ENCODE peak calls at places on chromosomes 3 and 15, in four cellular contexts. K is CD8-positive, alpha-beta T cell; I is right atrium auricular region; O is CD4-positive, alpha-beta memory T cell. S is an unnamed sample.

GRCh38 chr3:48410205-48411040 is 19.5 kb downstream of the PLXNB1 start:
- DNase-seq in K (no peak), O (no peak), I (no peak), S (no peak)

GRCh38 chr3:81249540-81250029 is 511.9 kb downstream of the GBE1 start:
- DNase-seq in I (no peak), K (no peak), O (no peak), S (no peak)

GRCh38 chr3:4425707-4426106 is 41.4 kb downstream of the SUMF1 start:
- DNase-seq in I (no peak), O (no peak), K (no peak), S (no peak)

GRCh38 chr3:65573548-65574116 is 465.1 kb downstream of the MAGI1 start:
- DNase-seq in K (no peak), I (no peak), O (no peak), S (no peak)

GRCh38 chr3:15050405-15051092 is 14.6 kb downstream of the MRPS25 start:
- DNase-seq in I (no peak), K (no peak), O (no peak), S (no peak)

GRCh38 chr3:8623741-8624140 is 20.9 kb downstream of the SSUH2 start:
- DNase-seq in O (no peak), K (no peak), I (no peak), S (no peak)

GRCh38 chr3:49719214-49719884 is at the start of gene AMIGO3:
- DNase-seq in I (peak; percentile 97), O (peak; percentile 95), K (peak; percentile 78), S (peak; percentile 98)

GRCh38 chr3:160368804-160369203 is 30.2 kb downstream of the IFT80 start:
- DNase-seq in I (no peak), O (peak; percentile 28), K (no peak), S (no peak)

GRCh38 chr3:113211370-113212154 is at the start of gene BOC:
- DNase-seq in K (no peak), I (no peak), O (no peak), S (peak; percentile 75)

GRCh38 chr15:71798641-71799040 is 11.7 kb upstream of the NR2E3 start:
- DNase-seq in K (no peak), O (no peak), I (no peak), S (no peak)

GRCh38 chr15:72342385-72342784 is 22.4 kb upstream of the CELF6 start:
- DNase-seq in I (no peak), O (peak; percentile 51), K (peak; percentile 11), S (no peak)

GRCh38 chr15:24954783-24955548 is at the start of the genes SNRPN and SNURF:
- DNase-seq in I (peak; percentile 84), K (peak; percentile 43), O (peak; percentile 76), S (peak; percentile 85)

GRCh38 chr3:10317311-10317960 is 3.5 kb downstream of the SEC13 start:
- DNase-seq in O (no peak), I (no peak), K (no peak), S (no peak)

GRCh38 chr3:1954632-1955031 is 144.0 kb upstream of the CNTN4 start:
- DNase-seq in I (no peak), K (no peak), O (no peak), S (no peak)

GRCh38 chr3:190996376-190996775 is 133.9 kb upstream of the GMNC start:
- DNase-seq in K (no peak), O (no peak), I (no peak), S (no peak)

DNA sequence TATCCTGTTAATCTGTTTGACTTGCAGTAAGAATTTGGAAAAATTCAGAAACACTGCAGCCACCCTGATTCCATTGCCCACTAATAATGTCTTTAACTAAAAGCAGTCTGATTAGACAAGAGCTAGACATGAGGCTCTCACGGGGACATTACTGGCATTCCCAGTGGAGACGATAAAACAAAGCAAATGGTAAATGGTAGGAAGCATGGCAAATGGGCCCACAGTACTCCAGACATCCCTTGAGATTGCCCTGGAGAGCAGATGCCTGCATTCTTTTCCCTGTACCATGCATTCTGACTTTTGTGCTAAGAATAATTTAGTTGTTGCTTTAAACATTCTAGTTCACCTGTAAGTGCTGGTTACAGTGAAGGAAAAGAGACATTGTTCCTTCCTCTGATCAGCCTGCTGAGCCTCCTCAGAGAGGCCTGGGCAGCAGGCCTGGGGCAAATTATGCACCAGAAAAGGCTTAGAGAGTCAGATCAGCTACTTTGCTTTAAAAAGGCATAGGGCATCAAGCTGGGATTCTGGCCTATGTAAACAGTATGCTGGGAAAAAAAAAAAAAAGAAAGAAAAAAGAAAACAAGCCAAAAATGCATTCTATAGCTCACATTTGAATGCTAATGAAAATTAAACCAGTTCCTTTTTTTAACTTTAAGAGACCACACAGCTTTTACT is 204.6 kb downstream of the GABRG3 start:
- DNase-seq in K (no peak), O (no peak), I (no peak), S (no peak)
- H3K9me3 ChIP-seq in K (peaks cover 4% of the 10 kb centered on the region), O (peaks cover 6% of the 10 kb centered on the region), I (peaks cover 6% of the 10 kb centered on the region), S (peaks cover 2% of the 10 kb centered on the region)

DNA sequence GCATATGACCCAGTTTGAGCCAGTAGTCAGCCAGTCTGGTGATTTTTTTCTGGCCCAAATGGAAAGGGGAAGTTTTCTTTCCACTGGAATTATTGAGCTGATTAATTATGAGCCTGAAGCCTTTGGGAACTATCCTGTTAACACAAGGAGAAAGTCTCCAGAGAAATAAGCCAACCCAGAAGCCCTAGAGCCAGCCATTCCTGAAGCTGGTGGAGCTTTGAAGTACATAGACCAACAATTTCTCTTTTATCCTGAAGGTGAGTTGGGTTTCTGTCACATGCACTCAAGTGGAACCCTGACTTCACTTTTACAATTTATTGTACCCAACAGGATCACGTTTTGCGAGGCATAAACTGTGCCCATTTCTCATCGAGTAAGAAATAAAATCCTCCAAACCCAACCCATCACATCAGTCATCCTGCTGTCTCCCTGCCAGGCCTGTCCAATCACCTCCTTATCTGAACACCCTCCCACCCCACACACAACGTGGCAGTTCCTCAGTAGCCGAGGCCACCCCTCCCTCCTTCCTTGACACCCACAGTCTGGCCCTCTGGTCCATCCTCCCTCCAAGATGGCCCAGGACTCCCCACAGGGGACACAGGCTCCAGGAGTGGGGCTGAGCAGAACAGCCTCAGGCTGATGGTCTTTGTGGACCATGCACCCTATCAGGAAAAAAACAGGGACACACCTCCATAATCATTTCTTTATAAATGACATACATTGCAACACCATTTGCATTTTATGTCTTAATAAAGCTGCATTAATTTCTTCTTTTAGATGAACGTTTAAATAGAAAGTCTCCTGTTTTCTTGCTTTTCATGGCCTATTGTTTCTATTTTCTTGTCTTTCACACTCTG is 55.7 kb upstream of the GATA2 start:
- DNase-seq in K (no peak), I (peak; percentile 59), O (no peak), S (peak; percentile 69)
- H3K4me3 ChIP-seq in K (no peak overlapping the region), I (no peak overlapping the region), O (no peak overlapping the region), S (no peak overlapping the region)

GRCh38 chr3:75101329-75102147 is 487.1 kb upstream of the CNTN3 start:
- DNase-seq in I (no peak), O (no peak), K (no peak), S (no peak)
- H3K27ac ChIP-seq in I (no peak overlapping the region), O (no peak overlapping the region), K (no peak overlapping the region), S (no peak overlapping the region)

GRCh38 chr3:154701055-154701454 is 271.1 kb upstream of the GPR149 start:
- DNase-seq in O (no peak), I (no peak), K (no peak), S (no peak)
- H3K9me3 ChIP-seq in O (no peaks in the 10 kb centered on the region), I (no peaks in the 10 kb centered on the region), K (no peaks in the 10 kb centered on the region), S (no peaks in the 10 kb centered on the region)